ENCODE peak calls at places on chromosomes 1 and 21, in seven cellular contexts. J is fibroblast of lung, V is uterus, L is BJ, R is cardiac muscle cell, Y is coronary artery, Q is IMR-90. F is an unnamed sample.

GRCh38 chr1:83996621-83997020 is 2.3 kb downstream of the TTLL7 start:
- DNase-seq in R (no peak), Y (no peak), L (peak), J (peak), Q (peak), V (no peak), F (peak)

GRCh38 chr1:47186267-47187185 is 3.3 kb downstream of the PDZK1IP1 start:
- DNase-seq in L (no peak), R (no peak), Y (peak), Q (no peak), J (no peak), V (no peak), F (no peak)

GRCh38 chr1:218377143-218377660 is 32.1 kb downstream of the TGFB2 start:
- DNase-seq in J (peak), V (no peak), Y (no peak), Q (peak), L (peak), R (no peak), F (peak)

GRCh38 chr1:58929667-58930325 is 145.9 kb upstream of the JUN start:
- DNase-seq in R (no peak), L (no peak), V (no peak), J (no peak), Y (no peak), Q (no peak), F (no peak)

GRCh38 chr1:19079541-19079940 is 123.1 kb upstream of the IFFO2 start:
- DNase-seq in J (no peak), Y (no peak), L (no peak), Q (no peak), V (no peak), R (no peak), F (no peak)

GRCh38 chr1:61277129-61277801 is 194.9 kb downstream of the NFIA start:
- DNase-seq in Y (no peak), V (no peak), L (no peak), R (no peak), J (no peak), Q (no peak), F (no peak)

GRCh38 chr1:56517404-56518130 is 61.8 kb downstream of the PLPP3 start:
- DNase-seq in Y (no peak), V (no peak), J (no peak), L (no peak), Q (no peak), R (no peak), F (no peak)

GRCh38 chr1:224058303-224058702 is 55.6 kb upstream of the FBXO28 start:
- DNase-seq in R (no peak), J (no peak), L (no peak), Q (peak), V (no peak), Y (no peak), F (no peak)

GRCh38 chr1:1215266-1215676 is 1.3 kb upstream of the TNFRSF4 start:
- DNase-seq in V (no peak), Y (no peak), J (no peak), L (no peak), Q (peak), R (no peak), F (no peak)

GRCh38 chr1:1347663-1348419 is 1.4 kb downstream of the DVL1 start:
- DNase-seq in Q (peak), J (no peak), R (peak), V (no peak), L (no peak), Y (no peak), F (no peak)

GRCh38 chr1:75514270-75514669 is 96.6 kb downstream of the SLC44A5 start:
- DNase-seq in Q (no peak), R (no peak), V (no peak), L (no peak), J (no peak), Y (no peak), F (no peak)

GRCh38 chr1:168504064-168504837 is 39.5 kb downstream of the XCL2 start:
- DNase-seq in L (no peak), V (no peak), Y (no peak), J (peak), Q (peak), R (no peak), F (no peak)

GRCh38 chr1:5522605-5523145 is 469.6 kb downstream of the NPHP4 start:
- DNase-seq in J (no peak), L (no peak), R (no peak), Y (peak), V (no peak), Q (no peak), F (no peak)

GRCh38 chr1:111504097-111504496 is 664 bp upstream of the ADORA3 start:
- DNase-seq in Y (no peak), J (no peak), L (no peak), Q (no peak), V (no peak), R (no peak), F (no peak)

GRCh38 chr1:172585348-172585747 is 52.4 kb downstream of the SUCO start:
- DNase-seq in Q (peak), J (peak), Y (no peak), L (peak), R (no peak), V (no peak), F (peak)

GRCh38 chr1:116760487-116760886 is 6.3 kb downstream of the CD2 start:
- DNase-seq in V (no peak), R (no peak), L (no peak), Y (no peak), J (no peak), Q (no peak), F (no peak)

GRCh38 chr1:205273551-205273982 is 45.8 kb downstream of the TMCC2 start:
- DNase-seq in V (peak), Q (peak), R (peak), L (no peak), Y (peak), J (peak), F (no peak)

GRCh38 chr1:40612345-40612831 is 53.1 kb downstream of the RIMS3 start:
- DNase-seq in V (peak), L (no peak), J (peak), Y (no peak), Q (peak), R (peak), F (no peak)

GRCh38 chr1:29280780-29281131 is 44.4 kb downstream of the PTPRU start:
- DNase-seq in Y (no peak), Q (peak), V (no peak), J (no peak), L (no peak), R (no peak), F (no peak)

GRCh38 chr1:43432907-43433306 is 20.8 kb downstream of the HYI start:
- DNase-seq in L (no peak), R (no peak), Q (no peak), Y (no peak), V (no peak), J (no peak), F (no peak)

GRCh38 chr1:156675715-156676311 is 1.4 kb downstream of the NES start:
- DNase-seq in V (no peak), Y (no peak), J (no peak), R (peak), Q (peak), L (no peak), F (no peak)

GRCh38 chr1:41620365-41621169 is 136.1 kb upstream of the EDN2 start:
- DNase-seq in L (no peak), Q (no peak), J (no peak), Y (no peak), V (no peak), R (no peak), F (no peak)

GRCh38 chr1:243275316-243275715 is 19.5 kb downstream of the SDCCAG8 start:
- DNase-seq in V (no peak), L (no peak), J (no peak), Y (no peak), R (no peak), Q (no peak), F (no peak)

GRCh38 chr1:196308171-196308570 is 300.1 kb downstream of the KCNT2 start:
- DNase-seq in Y (no peak), Q (no peak), V (no peak), L (no peak), J (no peak), R (no peak), F (no peak)

GRCh38 chr1:182120411-182121258 is 59.1 kb upstream of the ZNF648 start:
- DNase-seq in V (peak), J (no peak), Q (no peak), L (no peak), Y (no peak), R (no peak), F (no peak)

GRCh38 chr1:119133987-119134386 is 6.5 kb downstream of the WARS2 start:
- DNase-seq in Y (no peak), V (no peak), Q (peak), L (no peak), R (no peak), J (no peak), F (peak)

GRCh38 chr1:201022824-201023516 is 544 bp downstream of the KIF21B start:
- DNase-seq in V (no peak), L (no peak), Y (no peak), J (no peak), R (no peak), Q (no peak), F (no peak)

GRCh38 chr1:20921285-20921684 is 134.2 kb upstream of the HP1BP3 start:
- DNase-seq in R (no peak), Y (no peak), J (peak), L (no peak), Q (peak), V (no peak), F (no peak)

GRCh38 chr1:41317356-41317755 is 43.9 kb upstream of the FOXO6 start:
- DNase-seq in V (no peak), Q (no peak), J (no peak), L (no peak), R (no peak), Y (no peak), F (no peak)

DNA sequence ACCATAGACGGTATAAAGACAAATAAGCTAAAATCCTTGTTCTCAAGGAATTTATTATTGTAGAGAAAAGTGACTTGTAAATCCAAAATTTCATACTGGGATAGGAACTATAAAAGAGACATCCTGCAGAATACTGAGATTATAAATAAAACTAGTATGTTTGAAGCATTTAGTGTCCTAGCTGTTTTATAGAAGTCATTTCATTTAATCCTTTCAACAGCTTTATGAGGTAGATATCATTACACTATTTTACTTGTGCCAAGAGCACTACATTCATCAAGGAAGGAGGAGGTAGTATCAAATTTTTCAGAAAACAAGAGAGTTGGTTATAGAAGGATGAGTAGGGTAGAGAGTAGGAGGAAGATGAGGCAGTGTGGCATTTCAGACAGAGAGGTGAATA is 119.6 kb downstream of the ATF6 start:
- DNase-seq in L (no peak), Q (no peak), Y (no peak), V (no peak), J (no peak), R (no peak), F (no peak)
- H3K4me3 ChIP-seq in L (no peak), Q (no peak), Y (no peak), V (no peak), J (no peak), R (no peak), F (no peak)

GRCh38 chr1:229153955-229154548 is 116.9 kb upstream of the RAB4A start:
- DNase-seq in R (no peak), V (no peak), L (no peak), Y (no peak), Q (no peak), J (no peak), F (no peak)
- TF ChIP-seq CTCF in R (no peak), V (no peak), L (no peak), Y (no peak), Q (no peak), J (no peak), F (no peak)

DNA sequence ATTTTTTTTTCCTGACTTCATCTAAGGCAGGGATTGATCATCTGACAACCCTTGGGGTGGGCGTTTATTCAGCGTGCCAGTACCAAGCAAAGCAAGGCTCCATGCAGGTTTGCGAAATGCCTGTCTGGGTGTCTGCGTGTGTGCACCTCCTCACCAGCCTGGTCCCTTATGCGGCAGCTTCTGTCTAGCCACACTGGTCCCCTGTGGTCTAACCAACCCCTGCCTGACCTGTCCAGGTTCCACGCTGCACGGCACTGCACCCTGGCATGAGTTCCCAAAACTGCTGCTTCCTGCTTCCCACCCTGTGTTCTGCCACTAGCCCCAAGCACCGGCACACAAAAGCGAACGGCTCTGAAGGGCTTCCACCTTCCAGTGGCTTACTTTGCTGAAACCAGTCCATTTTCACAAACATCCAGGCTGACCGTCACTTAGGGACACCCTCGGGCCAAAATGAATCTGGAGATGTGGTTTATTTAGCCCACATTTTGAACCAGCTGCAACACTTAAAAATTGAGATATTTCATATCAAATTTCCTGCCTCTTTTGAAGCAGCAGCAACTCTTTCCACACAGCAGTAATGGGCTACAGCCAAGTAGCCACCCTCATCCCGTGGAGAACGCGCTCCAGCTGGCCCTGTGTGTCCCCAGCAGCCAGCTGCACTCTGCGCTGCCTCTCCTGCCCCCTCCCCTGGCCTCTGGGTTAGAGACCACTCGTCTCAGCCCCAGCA is 55.7 kb downstream of the HLCS start:
- DNase-seq in L (no peak), R (no peak), Q (peak), Y (no peak), J (peak), V (no peak), F (no peak)
- H3K4me3 ChIP-seq in L (no peak), R (no peak), Q (no peak), Y (no peak), J (no peak), V (no peak), F (no peak)

GRCh38 chr1:191929383-191929782 is 228.9 kb upstream of the RGS18 start:
- DNase-seq in Y (no peak), Q (no peak), V (no peak), L (no peak), R (no peak), J (no peak), F (no peak)
- TF ChIP-seq CTCF in Y (no peak), Q (no peak), V (no peak), L (no peak), R (no peak), J (no peak), F (no peak)

GRCh38 chr1:204073837-204074273 is 940 bp downstream of the SOX13 start:
- DNase-seq in J (peak), V (peak), Q (no peak), R (peak), Y (no peak), L (no peak), F (no peak)

GRCh38 chr1:204074274-204075115 is 1.6 kb downstream of the SOX13 start:
- DNase-seq in J (peak), R (peak), V (peak), Y (no peak), L (no peak), Q (peak), F (no peak)

GRCh38 chr1:204076891-204077290 is 4.0 kb downstream of the SOX13 start:
- DNase-seq in Q (no peak), J (no peak), V (no peak), R (no peak), Y (no peak), L (no peak), F (no peak)

GRCh38 chr1:204075890-204076837 is 3.2 kb downstream of the SOX13 start:
- DNase-seq in Q (no peak), V (no peak), J (no peak), Y (no peak), L (no peak), R (no peak), F (no peak)

DNA sequence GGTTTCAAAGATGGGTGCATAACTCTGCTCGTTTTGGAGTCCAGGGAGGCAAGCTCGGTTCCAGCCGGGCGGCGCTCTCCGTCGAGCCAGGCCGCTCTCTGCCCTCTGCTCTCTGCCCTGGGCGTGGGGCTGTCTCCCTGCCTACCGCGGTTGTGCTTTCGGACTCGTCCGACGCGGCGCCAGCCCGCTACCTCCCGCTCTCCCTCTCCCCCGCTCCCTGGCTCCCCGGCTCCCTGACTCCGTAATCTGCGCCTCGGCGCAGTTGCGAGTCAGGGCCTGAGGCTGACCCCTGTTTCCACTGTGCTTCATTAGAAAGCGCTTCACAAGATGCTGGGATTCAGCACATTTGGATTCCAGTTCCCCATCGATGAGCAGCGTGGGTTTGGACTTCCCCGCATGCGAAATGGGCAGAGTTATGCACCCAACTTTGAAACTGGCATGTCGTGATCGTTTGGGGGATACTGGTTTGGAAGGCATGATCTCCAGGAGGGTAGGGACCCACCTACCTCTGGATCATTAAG is 2.3 kb downstream of the SOX13 start:
- DNase-seq in J (peak), V (peak), Q (no peak), Y (no peak), L (no peak), R (peak), F (no peak)
- H3K4me3 ChIP-seq in J (peak), V (peak), Q (peak), Y (peak), L (peak), R (peak), F (peak)

DNA sequence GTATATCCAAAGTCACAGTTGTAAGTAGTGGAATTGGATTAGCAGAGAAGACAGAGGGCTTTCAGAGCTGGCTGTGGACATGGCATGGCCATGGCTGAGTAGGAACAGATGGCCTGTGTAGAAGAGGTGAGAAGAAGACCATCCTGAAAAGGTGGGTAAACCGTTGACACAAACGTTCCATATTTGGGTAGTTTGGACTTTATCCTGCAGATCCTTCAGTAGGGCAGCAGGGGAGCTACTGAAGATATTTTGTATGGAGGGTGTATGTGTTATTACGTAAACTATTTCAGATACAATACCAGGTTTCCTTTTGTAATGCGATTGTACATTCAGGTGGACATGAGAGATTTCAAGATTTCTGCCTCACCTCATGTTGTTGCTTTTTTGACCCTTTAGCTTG is 1.6 kb downstream of the UTP11 start:
- DNase-seq in L (no peak), R (no peak), Q (no peak), J (no peak), V (no peak), Y (no peak), F (no peak)
- TF ChIP-seq CTCF in L (peak), R (peak), Q (peak), J (no peak), V (no peak), Y (no peak), F (no peak)

DNA sequence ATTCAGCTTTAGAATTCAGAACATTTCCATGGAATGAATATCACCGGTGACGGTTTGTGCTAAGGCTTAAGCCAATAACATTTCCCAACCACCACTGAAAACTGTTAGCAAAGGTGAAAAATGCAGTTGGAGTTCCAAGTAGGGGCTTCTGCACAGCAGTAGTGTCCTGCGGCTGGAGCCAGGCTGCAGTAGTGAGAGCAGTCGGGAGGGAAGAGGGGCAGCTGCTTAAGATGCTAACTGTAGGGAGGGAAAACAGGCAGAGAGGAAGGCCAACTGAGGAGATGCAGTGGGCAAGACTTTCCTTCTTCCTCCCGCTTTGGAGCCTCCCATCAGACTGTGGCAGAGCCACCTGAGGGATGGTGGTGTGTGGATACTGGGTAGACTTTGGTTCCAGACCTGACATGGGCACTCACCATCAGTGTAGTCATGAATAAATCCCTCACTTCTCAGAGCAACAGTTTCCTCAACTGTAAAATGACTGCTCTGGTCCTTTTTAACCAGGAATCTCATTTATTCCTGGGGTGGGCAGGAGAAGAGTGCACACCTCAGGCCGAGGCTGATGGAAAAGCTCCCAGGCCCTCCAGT is 3.2 kb downstream of the F3 start:
- DNase-seq in J (no peak), Y (no peak), V (no peak), L (no peak), Q (no peak), R (peak), F (no peak)
- H3K4me3 ChIP-seq in J (peak), Y (peak), V (peak), L (peak), Q (peak), R (no peak), F (peak)

F was measured in AG04449.